ENCODE peak calls at places on chromosomes 6 and 20, in four cellular contexts. G, J, L and V are unnamed samples.

GRCh38 chr6:136076496-136076895 is 173.6 kb downstream of the MTFR2 start:
- DNase-seq in G (no peak), L (peak), J (no peak), V (no peak)

GRCh38 chr20:45842169-45842812 is 8.7 kb downstream of the SNX21 start:
- DNase-seq in L (peak), G (no peak), J (no peak), V (no peak)

GRCh38 chr20:25626779-25627178 is 3.0 kb upstream of the NANP start:
- DNase-seq in J (no peak), G (no peak), L (no peak), V (no peak)

GRCh38 chr20:4973330-4974097 is 27.8 kb downstream of the SLC23A2 start:
- DNase-seq in G (peak), J (no peak), L (peak), V (peak)

GRCh38 chr20:20658871-20659415 is 53.5 kb downstream of the RALGAPA2 start:
- DNase-seq in L (no peak), G (no peak), J (no peak), V (peak)

GRCh38 chr6:34177181-34177591 is 31.3 kb upstream of the GRM4 start:
- DNase-seq in J (no peak), L (no peak), G (no peak), V (no peak)

GRCh38 chr6:24321538-24322162 is 36.2 kb downstream of the DCDC2 start:
- DNase-seq in L (no peak), G (peak), J (no peak), V (no peak)

GRCh38 chr6:159726196-159726917 is 949 bp upstream of the WTAP start:
- DNase-seq in L (no peak), J (no peak), G (no peak), V (no peak)